ENCODE peak calls at places on chromosomes 1 and 21, in eight cellular contexts. One of them, this sample, is unnamed.
A peak's percentile ranks its signal among the peaks of the same experiment; 100 is the strongest.

GRCh38 chr21:16634522-16634914 is 878.3 kb upstream of the CXADR start:
- DNase-seq in HFFc6: no peak
- DNase-seq in stimulated activated CD4-positive, alpha-beta T cell treated with anti-CD3 and anti-CD28 coated beads, Interleukin-4, amount 100 ng/mL, for 1 hour: no peak
- DNase-seq in lung microvascular endothelial cell: no peak
- DNase-seq in NCI-H1694: no peak
- DNase-seq in left lobe of liver: no peak
- DNase-seq in ascending aorta: no peak
- DNase-seq in RPMI8226: no peak
- DNase-seq in this sample: no peak

GRCh38 chr1:177170756-177171535 is at the start of gene BRINP2:
- DNase-seq in HFFc6: no peak
- DNase-seq in stimulated activated CD4-positive, alpha-beta T cell treated with anti-CD3 and anti-CD28 coated beads, Interleukin-4, amount 100 ng/mL, for 1 hour: no peak
- DNase-seq in lung microvascular endothelial cell: peak; percentile 45
- DNase-seq in NCI-H1694: peak; percentile 51
- DNase-seq in left lobe of liver: no peak
- DNase-seq in ascending aorta: no peak
- DNase-seq in RPMI8226: peak; percentile 23
- DNase-seq in this sample: no peak

GRCh38 chr1:29736582-29737188 is 500.4 kb downstream of the PTPRU start:
- DNase-seq in HFFc6: peak; percentile 41
- DNase-seq in stimulated activated CD4-positive, alpha-beta T cell treated with anti-CD3 and anti-CD28 coated beads, Interleukin-4, amount 100 ng/mL, for 1 hour: no peak
- DNase-seq in lung microvascular endothelial cell: peak; percentile 69
- DNase-seq in NCI-H1694: no peak
- DNase-seq in left lobe of liver: no peak
- DNase-seq in ascending aorta: no peak
- DNase-seq in RPMI8226: peak; percentile 76
- DNase-seq in this sample: peak; percentile 71

GRCh38 chr1:62068302-62068936 is 126.2 kb upstream of the L1TD1 start:
- DNase-seq in HFFc6: no peak
- DNase-seq in stimulated activated CD4-positive, alpha-beta T cell treated with anti-CD3 and anti-CD28 coated beads, Interleukin-4, amount 100 ng/mL, for 1 hour: no peak
- DNase-seq in lung microvascular endothelial cell: no peak
- DNase-seq in NCI-H1694: no peak
- DNase-seq in left lobe of liver: no peak
- DNase-seq in ascending aorta: no peak
- DNase-seq in RPMI8226: no peak
- DNase-seq in this sample: no peak

GRCh38 chr21:45741691-45742090 is 98.2 kb downstream of the PCBP3 start:
- DNase-seq in HFFc6: no peak
- DNase-seq in stimulated activated CD4-positive, alpha-beta T cell treated with anti-CD3 and anti-CD28 coated beads, Interleukin-4, amount 100 ng/mL, for 1 hour: peak; percentile 29
- DNase-seq in lung microvascular endothelial cell: no peak
- DNase-seq in NCI-H1694: no peak
- DNase-seq in left lobe of liver: no peak
- DNase-seq in ascending aorta: no peak
- DNase-seq in RPMI8226: no peak
- DNase-seq in this sample: no peak

GRCh38 chr1:184150776-184151531 is 99.4 kb downstream of the TSEN15 start:
- DNase-seq in HFFc6: no peak
- DNase-seq in stimulated activated CD4-positive, alpha-beta T cell treated with anti-CD3 and anti-CD28 coated beads, Interleukin-4, amount 100 ng/mL, for 1 hour: no peak
- DNase-seq in lung microvascular endothelial cell: no peak
- DNase-seq in NCI-H1694: no peak
- DNase-seq in left lobe of liver: no peak
- DNase-seq in ascending aorta: no peak
- DNase-seq in RPMI8226: no peak
- DNase-seq in this sample: peak; percentile 12

GRCh38 chr1:180033387-180033786 is 78.8 kb downstream of the CEP350 start:
- DNase-seq in HFFc6: no peak
- DNase-seq in stimulated activated CD4-positive, alpha-beta T cell treated with anti-CD3 and anti-CD28 coated beads, Interleukin-4, amount 100 ng/mL, for 1 hour: no peak
- DNase-seq in lung microvascular endothelial cell: no peak
- DNase-seq in NCI-H1694: no peak
- DNase-seq in left lobe of liver: no peak
- DNase-seq in ascending aorta: no peak
- DNase-seq in RPMI8226: no peak
- DNase-seq in this sample: no peak

GRCh38 chr21:45042664-45043161 is 31.7 kb upstream of the ADARB1 start:
- DNase-seq in HFFc6: no peak
- DNase-seq in stimulated activated CD4-positive, alpha-beta T cell treated with anti-CD3 and anti-CD28 coated beads, Interleukin-4, amount 100 ng/mL, for 1 hour: no peak
- DNase-seq in lung microvascular endothelial cell: no peak
- DNase-seq in NCI-H1694: no peak
- DNase-seq in left lobe of liver: no peak
- DNase-seq in ascending aorta: peak; percentile 62
- DNase-seq in RPMI8226: no peak
- DNase-seq in this sample: no peak

GRCh38 chr1:110687244-110687643 is 12.5 kb upstream of the KCNA3 start:
- DNase-seq in HFFc6: peak; percentile 44
- DNase-seq in stimulated activated CD4-positive, alpha-beta T cell treated with anti-CD3 and anti-CD28 coated beads, Interleukin-4, amount 100 ng/mL, for 1 hour: no peak
- DNase-seq in lung microvascular endothelial cell: no peak
- DNase-seq in NCI-H1694: no peak
- DNase-seq in left lobe of liver: no peak
- DNase-seq in ascending aorta: no peak
- DNase-seq in RPMI8226: no peak
- DNase-seq in this sample: no peak

GRCh38 chr1:150156868-150157603 is 7.3 kb downstream of the PLEKHO1 start:
- DNase-seq in HFFc6: peak; percentile 60
- DNase-seq in stimulated activated CD4-positive, alpha-beta T cell treated with anti-CD3 and anti-CD28 coated beads, Interleukin-4, amount 100 ng/mL, for 1 hour: no peak
- DNase-seq in lung microvascular endothelial cell: no peak
- DNase-seq in NCI-H1694: no peak
- DNase-seq in left lobe of liver: no peak
- DNase-seq in ascending aorta: no peak
- DNase-seq in RPMI8226: no peak
- DNase-seq in this sample: no peak

GRCh38 chr1:45442272-45442671 is 48.7 kb downstream of the TESK2 start:
- DNase-seq in HFFc6: peak; percentile 42
- DNase-seq in stimulated activated CD4-positive, alpha-beta T cell treated with anti-CD3 and anti-CD28 coated beads, Interleukin-4, amount 100 ng/mL, for 1 hour: no peak
- DNase-seq in lung microvascular endothelial cell: peak; percentile 48
- DNase-seq in NCI-H1694: no peak
- DNase-seq in left lobe of liver: no peak
- DNase-seq in ascending aorta: no peak
- DNase-seq in RPMI8226: no peak
- DNase-seq in this sample: no peak

GRCh38 chr21:42468511-42469131 is 27.4 kb downstream of the RSPH1 start:
- DNase-seq in HFFc6: no peak
- DNase-seq in stimulated activated CD4-positive, alpha-beta T cell treated with anti-CD3 and anti-CD28 coated beads, Interleukin-4, amount 100 ng/mL, for 1 hour: no peak
- DNase-seq in lung microvascular endothelial cell: no peak
- DNase-seq in NCI-H1694: no peak
- DNase-seq in left lobe of liver: peak; percentile 33
- DNase-seq in ascending aorta: no peak
- DNase-seq in RPMI8226: no peak
- DNase-seq in this sample: peak; percentile 82

GRCh38 chr1:160189649-160190625 is at the start of gene CASQ1:
- DNase-seq in HFFc6: no peak
- DNase-seq in stimulated activated CD4-positive, alpha-beta T cell treated with anti-CD3 and anti-CD28 coated beads, Interleukin-4, amount 100 ng/mL, for 1 hour: no peak
- DNase-seq in lung microvascular endothelial cell: peak; percentile 53
- DNase-seq in NCI-H1694: no peak
- DNase-seq in left lobe of liver: no peak
- DNase-seq in ascending aorta: peak; percentile 86
- DNase-seq in RPMI8226: no peak
- DNase-seq in this sample: no peak

GRCh38 chr1:15154480-15155036 is 1.0 kb downstream of the TMEM51 start:
- DNase-seq in HFFc6: no peak
- DNase-seq in stimulated activated CD4-positive, alpha-beta T cell treated with anti-CD3 and anti-CD28 coated beads, Interleukin-4, amount 100 ng/mL, for 1 hour: no peak
- DNase-seq in lung microvascular endothelial cell: peak; percentile 37
- DNase-seq in NCI-H1694: no peak
- DNase-seq in left lobe of liver: no peak
- DNase-seq in ascending aorta: peak; percentile 70
- DNase-seq in RPMI8226: peak; percentile 46
- DNase-seq in this sample: no peak

GRCh38 chr1:109498161-109498801 is 4.4 kb downstream of the CYB561D1 start:
- DNase-seq in HFFc6: no peak
- DNase-seq in stimulated activated CD4-positive, alpha-beta T cell treated with anti-CD3 and anti-CD28 coated beads, Interleukin-4, amount 100 ng/mL, for 1 hour: peak; percentile 43
- DNase-seq in lung microvascular endothelial cell: peak; percentile 49
- DNase-seq in NCI-H1694: peak; percentile 68
- DNase-seq in left lobe of liver: no peak
- DNase-seq in ascending aorta: no peak
- DNase-seq in RPMI8226: no peak
- DNase-seq in this sample: no peak